ENCODE peak calls at places on chromosomes 5 and 9, in four cellular contexts. T, V, D and A are unnamed samples.

GRCh38 chr5:163506726-163507125 is 1.3 kb downstream of the MAT2B start:
- DNase-seq in T (no peak), V (no peak), D (no peak), A (no peak)

GRCh38 chr5:112390327-112390726 is 28.8 kb downstream of the EPB41L4A start:
- DNase-seq in T (no peak), V (no peak), D (peak), A (no peak)

GRCh38 chr5:150645070-150645700 is 4.7 kb downstream of the SYNPO start:
- DNase-seq in T (no peak), V (no peak), D (no peak), A (no peak)

GRCh38 chr9:394347-395052 is 179.8 kb downstream of the DOCK8 start:
- DNase-seq in T (no peak), V (no peak), D (no peak), A (no peak)

GRCh38 chr9:14159440-14160222 is 154.3 kb downstream of the NFIB start:
- DNase-seq in T (no peak), V (no peak), D (no peak), A (no peak)

GRCh38 chr5:178818094-178818493 is 41.7 kb upstream of the ZNF354B start:
- DNase-seq in T (no peak), V (no peak), D (no peak), A (no peak)

GRCh38 chr9:115642285-115642684 is 511.3 kb upstream of the PAPPA start:
- DNase-seq in T (no peak), V (no peak), D (no peak), A (no peak)

GRCh38 chr9:11045589-11045988 is 432.8 kb upstream of the PTPRD start:
- DNase-seq in T (no peak), V (no peak), D (no peak), A (no peak)

GRCh38 chr5:167512111-167512510 is 779.3 kb upstream of the WWC1 start:
- DNase-seq in T (no peak), V (no peak), D (no peak), A (no peak)

GRCh38 chr5:169067641-169068316 is 233.2 kb downstream of the SLIT3 start:
- DNase-seq in T (no peak), V (no peak), D (no peak), A (no peak)

GRCh38 chr9:69667306-69667705 is 4.9 kb downstream of the APBA1 start:
- DNase-seq in T (no peak), V (no peak), D (no peak), A (no peak)

GRCh38 chr5:127409236-127409921 is 108.1 kb upstream of the PRRC1 start:
- DNase-seq in T (no peak), V (no peak), D (no peak), A (no peak)

GRCh38 chr9:21744874-21745273 is 57.6 kb upstream of the MTAP start:
- DNase-seq in T (no peak), V (no peak), D (no peak), A (no peak)

GRCh38 chr5:150758210-150758533 is 645 bp downstream of the DCTN4 start:
- DNase-seq in T (no peak), V (no peak), D (no peak), A (no peak)

GRCh38 chr5:75138674-75139073 is 86.3 kb upstream of the GCNT4 start:
- DNase-seq in T (no peak), V (no peak), D (no peak), A (no peak)

GRCh38 chr5:170338933-170339779 is 41.6 kb upstream of the LCP2 start:
- DNase-seq in T (peak), V (peak), D (no peak), A (no peak)

GRCh38 chr5:57550132-57550531 is 67.5 kb upstream of the ACTBL2 start:
- DNase-seq in T (no peak), V (no peak), D (no peak), A (no peak)

GRCh38 chr5:31096238-31096865 is 97.1 kb upstream of the CDH6 start:
- DNase-seq in T (no peak), V (no peak), D (no peak), A (no peak)

GRCh38 chr9:132600326-132600984 is 18.0 kb downstream of the BARHL1 start:
- DNase-seq in T (no peak), V (no peak), D (no peak), A (no peak)

GRCh38 chr5:68287976-68288755 is 72.6 kb downstream of the PIK3R1 start:
- DNase-seq in T (peak), V (peak), D (peak), A (peak)

GRCh38 chr9:7827792-7828191 is 28.2 kb upstream of the DMAC1 start:
- DNase-seq in T (no peak), V (no peak), D (no peak), A (no peak)

GRCh38 chr5:37375091-37375490 is 4.0 kb upstream of the WDR70 start:
- DNase-seq in T (no peak), V (no peak), D (no peak), A (no peak)

GRCh38 chr9:110916361-110916760 is 121.9 kb downstream of the LPAR1 start:
- DNase-seq in T (no peak), V (no peak), D (no peak), A (no peak)

GRCh38 chr5:128213340-128213739 is 129.8 kb downstream of the SLC12A2 start:
- DNase-seq in T (peak), V (peak), D (peak), A (no peak)

GRCh38 chr5:111099058-111099778 is 7.1 kb downstream of the WDR36 start:
- DNase-seq in T (no peak), V (no peak), D (no peak), A (no peak)

GRCh38 chr9:93112116-93112863 is 16.3 kb downstream of the CARD19 start:
- DNase-seq in T (no peak), V (no peak), D (peak), A (no peak)

GRCh38 chr5:138809391-138809790 is 56.2 kb downstream of the CTNNA1 start:
- DNase-seq in T (no peak), V (no peak), D (no peak), A (no peak)

GRCh38 chr5:84242286-84242685 is 142.4 kb downstream of the EDIL3 start:
- DNase-seq in T (no peak), V (no peak), D (no peak), A (no peak)

GRCh38 chr5:14105717-14106435 is 37.3 kb upstream of the TRIO start:
- DNase-seq in T (no peak), V (no peak), D (peak), A (no peak)

GRCh38 chr5:28483327-28484025 is 1445.1 kb upstream of the CDH9 start:
- DNase-seq in T (no peak), V (no peak), D (no peak), A (no peak)

GRCh38 chr5:169044982-169045381 is 256.0 kb downstream of the SLIT3 start:
- DNase-seq in T (no peak), V (no peak), D (no peak), A (no peak)

GRCh38 chr5:42301349-42301748 is 121.9 kb upstream of the GHR start:
- DNase-seq in T (no peak), V (no peak), D (no peak), A (no peak)

GRCh38 chr9:37283730-37284235 is 138.7 kb upstream of the GRHPR start:
- DNase-seq in T (no peak), V (no peak), D (peak), A (peak)

GRCh38 chr9:35713578-35713977 is 18.4 kb downstream of the TLN1 start:
- DNase-seq in T (no peak), V (no peak), D (no peak), A (no peak)

GRCh38 chr5:17219006-17219422 is 1.6 kb downstream of the BASP1 start:
- DNase-seq in T (peak), V (no peak), D (no peak), A (no peak)

GRCh38 chr9:96618209-96619108 is 1.2 kb downstream of the CDC14B start:
- DNase-seq in T (no peak), V (peak), D (peak), A (no peak)
- TF ChIP-seq TAF1 in T (no peak), V (no peak), D (peak), A (no peak)

GRCh38 chr5:103188436-103188835 is 68.3 kb downstream of the PPIP5K2 start:
- DNase-seq in T (no peak), V (no peak), D (no peak), A (no peak)

DNA sequence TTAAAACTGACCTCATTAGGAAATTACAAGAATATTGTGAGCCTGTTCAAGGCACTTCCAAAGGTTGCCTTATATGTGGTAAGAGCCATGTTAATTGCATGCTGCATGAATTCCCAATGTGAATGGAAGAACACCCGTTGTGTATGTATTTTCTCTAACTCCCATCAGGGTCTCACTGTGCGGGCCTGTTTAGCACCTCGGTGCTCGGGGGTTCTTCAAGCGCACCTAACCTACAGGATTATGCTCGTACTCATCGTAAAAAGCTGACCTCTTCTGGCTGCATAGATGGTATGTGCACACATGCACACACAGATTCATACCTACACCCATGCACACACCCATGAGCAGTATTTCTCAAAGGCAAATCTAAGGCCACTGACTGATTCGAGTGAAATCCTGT is 66.1 kb downstream of the PPIP5K2 start:
- DNase-seq in T (no peak), V (no peak), D (no peak), A (no peak)
- TF ChIP-seq CBX5 in T (no peak), V (no peak), D (no peak), A (no peak)

DNA sequence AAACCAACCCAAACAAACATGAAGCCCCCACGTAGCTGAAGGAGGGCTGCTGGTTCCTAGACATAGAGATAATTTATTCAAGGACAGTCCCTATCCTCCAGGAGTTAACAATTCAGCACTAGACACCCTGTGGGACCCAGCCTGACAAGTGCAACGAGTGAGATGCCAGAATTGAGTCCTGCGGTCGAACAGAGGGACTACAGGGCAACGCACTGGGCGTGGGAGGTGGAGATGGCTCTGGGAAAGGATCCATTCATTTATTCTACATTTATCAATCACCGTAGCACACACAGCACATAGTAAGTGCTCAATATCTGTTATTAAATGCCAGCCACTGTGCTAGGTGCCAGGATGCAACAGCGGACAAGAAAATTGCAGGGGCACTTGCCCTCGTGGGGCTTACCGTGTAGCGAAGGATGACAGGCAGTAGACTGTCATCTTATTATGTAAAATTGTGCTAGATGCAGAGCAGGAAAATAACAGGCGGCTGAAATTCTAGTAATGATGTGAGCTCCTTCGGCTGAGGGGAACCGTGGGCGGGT is 855 bp upstream of the ARHGAP26 start:
- DNase-seq in T (no peak), V (no peak), D (no peak), A (no peak)
- TF ChIP-seq ZNF274 in T (no peak), V (no peak), D (no peak), A (no peak)

DNA sequence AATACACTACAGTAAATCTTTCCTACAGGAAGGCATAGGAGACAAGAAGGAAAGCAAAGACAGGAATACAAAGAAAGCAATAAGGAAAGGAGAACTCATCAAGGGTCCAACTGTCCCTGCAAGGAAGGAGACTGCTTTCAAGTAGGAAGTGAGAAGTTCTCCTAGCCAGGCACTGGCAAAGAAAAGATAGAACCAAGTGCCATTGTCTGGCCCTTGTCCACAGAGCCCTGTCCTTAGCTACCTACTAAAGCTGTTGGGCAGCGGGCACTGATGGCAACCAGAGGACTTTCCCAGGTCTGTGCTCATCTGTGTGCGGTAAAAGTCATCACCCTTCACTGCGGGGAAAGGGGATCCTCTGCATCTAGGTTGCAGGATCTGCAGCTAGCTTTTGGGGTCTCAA is 108.2 kb downstream of the KLHL3 start:
- DNase-seq in T (no peak), V (no peak), D (no peak), A (no peak)
- TF ChIP-seq TAF1 in T (no peak), V (no peak), D (no peak), A (no peak)